ENCODE peak calls at places on chromosomes 11 and 22, in eight cellular contexts. C is astrocyte of the spinal cord, P is H9, X is glutamatergic neuron, F is progenitor cell of endocrine pancreas, Y is HFFc6, W is heart right ventricle, G is Caco-2. B is an unnamed sample.
A peak's percentile ranks its signal among the peaks of the same experiment; 100 is the strongest.

GRCh38 chr11:37468344-37468743 is 870.3 kb upstream of the RAG2 start:
- DNase-seq in Y (no peak), F (no peak), C (no peak), W (no peak), X (no peak), P (no peak), G (no peak), B (no peak)

GRCh38 chr11:27179334-27179733 is 138.7 kb downstream of the BBOX1 start:
- DNase-seq in Y (no peak), X (no peak), F (no peak), W (no peak), P (no peak), G (no peak), C (no peak), B (no peak)

GRCh38 chr22:27100789-27101188 is 443.4 kb downstream of the MIAT start:
- DNase-seq in Y (no peak), X (peak; percentile 74), C (peak; percentile 76), P (peak; percentile 57), G (no peak), F (no peak), W (no peak), B (no peak)

GRCh38 chr22:32828150-32828549 is 26.6 kb downstream of the TIMP3 start:
- DNase-seq in C (no peak), Y (no peak), P (no peak), W (no peak), F (no peak), X (no peak), G (no peak), B (no peak)

GRCh38 chr11:10651579-10652361 is 41.8 kb downstream of the IRAG1 start:
- DNase-seq in F (no peak), Y (no peak), X (no peak), C (peak; percentile 37), G (no peak), W (no peak), P (no peak), B (no peak)

GRCh38 chr22:17606472-17606871 is 22.1 kb downstream of the ATP6V1E1 start:
- DNase-seq in X (no peak), F (no peak), Y (no peak), G (no peak), W (no peak), C (no peak), P (no peak), B (no peak)

GRCh38 chr11:3000032-3000961 is 8.2 kb upstream of the NAP1L4 start:
- DNase-seq in F (no peak), X (no peak), C (peak; percentile 83), W (peak; percentile 76), P (no peak), G (no peak), Y (no peak), B (no peak)

GRCh38 chr11:16261836-16262644 is 94.3 kb downstream of the SOX6 start:
- DNase-seq in G (no peak), X (no peak), P (no peak), W (no peak), C (no peak), Y (no peak), F (no peak), B (no peak)

GRCh38 chr11:17479284-17480214 is 2.9 kb upstream of the ABCC8 start:
- DNase-seq in X (peak; percentile 72), W (no peak), G (no peak), P (peak; percentile 82), Y (no peak), F (peak; percentile 35), C (peak; percentile 10), B (no peak)

GRCh38 chr11:91947215-91947614 is 277.4 kb upstream of the FAT3 start:
- DNase-seq in F (no peak), W (no peak), X (no peak), G (no peak), C (peak; percentile 78), P (no peak), Y (peak; percentile 30), B (no peak)

GRCh38 chr11:114877976-114878375 is 199.6 kb downstream of the NXPE2 start:
- DNase-seq in X (no peak), W (no peak), F (no peak), G (no peak), Y (no peak), P (no peak), C (no peak), B (no peak)

GRCh38 chr11:15720460-15720859 is 605.7 kb downstream of the INSC start:
- DNase-seq in C (no peak), W (no peak), Y (no peak), X (peak; percentile 18), G (no peak), P (no peak), F (no peak), B (no peak)

GRCh38 chr11:27612932-27613669 is 87.2 kb downstream of the BDNF start:
- DNase-seq in X (no peak), C (no peak), W (no peak), P (no peak), Y (no peak), G (no peak), F (no peak), B (no peak)

GRCh38 chr22:19105867-19106802 is 16.1 kb downstream of the DGCR2 start:
- DNase-seq in W (no peak), X (peak; percentile 57), F (no peak), Y (no peak), G (no peak), C (no peak), P (peak; percentile 50), B (no peak)

GRCh38 chr11:93528252-93528651 is 14.9 kb downstream of the SMCO4 start:
- DNase-seq in Y (no peak), P (no peak), G (no peak), X (no peak), C (no peak), W (peak; percentile 32), F (no peak), B (no peak)

GRCh38 chr11:103086461-103086860 is 5.5 kb downstream of the DCUN1D5 start:
- DNase-seq in X (no peak), G (no peak), C (no peak), W (no peak), F (no peak), P (no peak), Y (no peak), B (no peak)

GRCh38 chr11:121930004-121930965 is 185.7 kb downstream of the BLID start:
- DNase-seq in C (peak; percentile 23), G (no peak), P (no peak), F (no peak), X (no peak), Y (no peak), W (no peak), B (no peak)

DNA sequence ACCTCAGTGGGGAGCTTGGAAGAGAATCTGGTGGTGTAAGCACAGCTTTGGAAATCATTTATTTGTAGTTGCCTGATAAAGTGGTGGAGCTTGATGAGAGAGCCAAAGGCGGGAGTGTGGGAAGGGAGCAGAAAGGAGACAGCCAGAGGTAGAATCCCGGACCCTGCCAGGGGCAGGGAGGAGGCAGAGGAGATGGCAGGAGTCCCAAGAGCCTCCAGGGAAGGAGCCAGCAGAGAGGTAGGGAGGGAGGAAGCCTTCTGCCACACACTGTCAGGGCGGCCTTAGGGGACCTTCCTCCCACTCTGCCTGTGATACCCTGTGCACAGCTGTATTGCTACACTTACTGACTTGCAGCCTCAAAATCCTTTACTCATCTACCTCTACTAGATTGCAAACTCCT is 15.4 kb downstream of the SCUBE2 start:
- DNase-seq in C (no peak), Y (no peak), F (no peak), X (no peak), W (no peak), P (no peak), G (no peak), B (no peak)
- TF ChIP-seq CTCF in C (no peak), Y (no peak), F (no peak), X (no peak), W (no peak), P (no peak), G (no peak), B (no peak)

DNA sequence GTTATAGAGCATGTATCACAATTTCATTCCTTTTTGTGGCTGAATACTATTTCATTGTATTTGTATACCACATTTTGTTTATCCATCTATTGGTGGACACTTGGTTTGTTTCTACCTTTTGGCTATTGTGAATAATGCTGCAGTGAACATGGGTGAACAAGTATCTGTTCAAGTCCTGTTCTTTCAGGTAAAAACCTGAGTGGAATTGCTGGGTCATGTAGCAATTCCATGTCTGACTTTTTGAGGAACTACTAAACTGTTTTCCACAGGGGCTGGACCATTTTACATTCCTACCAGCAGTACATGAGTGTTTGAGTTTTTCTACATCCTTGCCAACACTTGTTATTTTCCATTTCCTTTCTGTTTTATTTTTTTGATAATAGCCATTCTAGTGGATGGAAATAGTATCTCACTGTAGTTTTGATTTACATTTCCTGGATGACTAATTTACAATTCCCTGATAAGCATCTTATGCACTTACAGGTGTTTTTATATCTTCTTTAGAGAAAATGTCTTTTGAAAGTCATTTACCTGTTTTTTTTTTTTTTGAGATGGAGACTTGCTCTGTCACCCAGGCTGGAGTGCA is 12.2 kb downstream of the CABIN1 start:
- DNase-seq in P (no peak), F (no peak), X (no peak), C (no peak), Y (no peak), G (no peak), W (no peak), B (no peak)
- TF ChIP-seq CTCF in P (no peak), F (no peak), X (no peak), C (no peak), Y (no peak), G (no peak), W (no peak), B (no peak)

DNA sequence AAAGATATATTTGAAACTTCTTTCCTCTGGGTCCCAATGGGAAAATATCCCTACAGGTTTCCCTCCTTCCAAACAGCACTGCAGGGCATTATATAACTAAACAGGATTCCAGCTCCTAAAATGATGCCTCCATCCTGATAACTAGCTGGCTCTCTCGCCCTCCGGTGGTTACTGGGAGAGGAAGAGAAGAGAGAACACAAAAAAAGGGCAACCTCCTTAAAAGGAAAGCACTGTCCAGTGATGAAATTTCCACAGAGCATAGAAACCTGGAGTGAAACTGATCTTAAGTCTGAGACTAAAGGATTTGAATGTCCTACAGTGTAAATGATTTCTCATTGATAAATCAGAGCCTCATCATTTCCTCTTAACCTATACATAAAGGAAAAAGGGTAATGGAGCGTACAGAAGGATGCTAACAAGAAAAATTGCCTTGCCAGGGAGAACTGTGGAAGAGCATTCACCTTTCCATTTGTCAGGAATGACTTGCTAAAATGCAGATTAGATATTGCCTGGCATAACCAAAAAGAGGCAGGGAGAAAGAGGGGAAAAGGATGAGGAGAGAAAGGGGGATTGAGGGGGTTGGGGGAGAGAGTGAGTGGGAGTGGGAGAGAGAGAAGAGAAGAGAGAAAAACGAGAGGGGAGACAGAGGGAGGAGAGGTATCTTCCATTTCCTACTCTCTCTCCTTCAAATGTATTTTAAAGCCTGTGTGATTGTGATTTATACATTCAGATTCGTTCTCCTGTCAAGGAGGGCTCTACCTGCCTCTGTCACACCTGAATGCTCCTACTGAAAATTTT is 121.4 kb downstream of the APOL5 start:
- DNase-seq in W (no peak), Y (peak; percentile 76), P (no peak), X (peak; percentile 46), C (peak; percentile 79), F (no peak), G (peak; percentile 46), B (no peak)
- TF ChIP-seq CTCF in W (peak; percentile 48), Y (peak; percentile 72), P (peak; percentile 52), X (no peak), C (peak; percentile 57), F (peak; percentile 18), G (no peak), B (no peak)

DNA sequence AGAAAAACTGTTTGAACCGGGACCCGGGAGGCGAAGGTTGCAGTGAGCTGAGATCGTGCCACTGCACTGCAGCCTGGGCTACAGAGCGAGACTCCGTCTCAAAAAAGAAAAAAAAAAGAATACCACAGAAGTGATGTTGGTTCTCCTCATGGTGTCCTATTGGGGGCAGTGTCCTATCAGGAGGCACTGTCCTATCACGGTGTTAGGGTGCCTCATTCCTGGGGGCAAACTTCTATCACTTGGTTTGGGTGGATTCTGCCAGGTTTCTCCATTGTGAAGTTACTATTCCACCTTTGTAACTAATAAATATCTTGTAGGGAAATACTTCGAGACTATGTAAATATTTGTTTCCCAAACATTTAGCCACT is 19.6 kb downstream of the PRR14L start:
- DNase-seq in F (no peak), Y (no peak), G (no peak), X (no peak), C (no peak), W (no peak), P (no peak), B (no peak)
- TF ChIP-seq CTCF in F (peak; percentile 28), Y (peak; percentile 46), G (no peak), X (no peak), C (peak; percentile 16), W (no peak), P (peak; percentile 57), B (no peak)